ENCODE peak calls at places on chromosomes 5 and 9, in four cellular contexts. H is GM23338, Y is fibroblast of lung, M is left ventricle myocardium inferior. I is an unnamed sample.

GRCh38 chr5:109939109-109939682 is 249.5 kb downstream of the MAN2A1 start:
- DNase-seq in H (no peak), Y (peak; percentile 42), M (no peak), I (no peak)

GRCh38 chr9:130042406-130042930 is 521 bp downstream of the FNBP1 start:
- DNase-seq in H (peak; percentile 67), Y (no peak), M (peak; percentile 26), I (peak; percentile 60)

GRCh38 chr9:89919171-89919681 is 314.4 kb downstream of the GADD45G start:
- DNase-seq in H (peak; percentile 82), Y (no peak), M (peak; percentile 29), I (no peak)

GRCh38 chr9:23638011-23638410 is 188.0 kb downstream of the ELAVL2 start:
- DNase-seq in H (no peak), Y (no peak), M (no peak), I (no peak)

GRCh38 chr5:143051244-143052058 is 281.3 kb downstream of the ARHGAP26 start:
- DNase-seq in H (peak; percentile 59), Y (peak; percentile 97), M (no peak), I (no peak)

GRCh38 chr9:14687042-14687719 is 6.1 kb downstream of the ZDHHC21 start:
- DNase-seq in H (no peak), Y (peak; percentile 92), M (no peak), I (no peak)

GRCh38 chr9:91177661-91178280 is 183.9 kb downstream of the AUH start:
- DNase-seq in H (no peak), Y (peak; percentile 66), M (no peak), I (no peak)

GRCh38 chr5:105230516-105230915 is 1667.9 kb upstream of the NUDT12 start:
- DNase-seq in H (no peak), Y (no peak), M (no peak), I (no peak)

GRCh38 chr5:115873392-115873791 is 31.7 kb downstream of the AP3S1 start:
- DNase-seq in H (no peak), Y (peak; percentile 58), M (no peak), I (no peak)

GRCh38 chr5:146878471-146879172 is at the start of gene PPP2R2B:
- DNase-seq in H (peak; percentile 80), Y (peak; percentile 12), M (peak; percentile 20), I (peak; percentile 53)

GRCh38 chr9:130196643-130197042 is 24.4 kb downstream of the NCS1 start:
- DNase-seq in H (no peak), Y (no peak), M (no peak), I (no peak)

GRCh38 chr5:53480474-53481353 is at the start of gene FST:
- DNase-seq in H (peak; percentile 66), Y (peak; percentile 47), M (peak; percentile 24), I (peak; percentile 44)

GRCh38 chr5:151675956-151676712 is 10.6 kb downstream of the SPARC start:
- DNase-seq in H (peak; percentile 18), Y (no peak), M (no peak), I (no peak)

GRCh38 chr9:5509573-5509972 is 758 bp upstream of the PDCD1LG2 start:
- DNase-seq in H (no peak), Y (peak; percentile 91), M (no peak), I (no peak)

GRCh38 chr5:136047858-136048257 is 19.1 kb downstream of the TGFBI start:
- DNase-seq in H (no peak), Y (no peak), M (no peak), I (peak; percentile 75)

GRCh38 chr5:173240091-173241050 is 5.4 kb upstream of the NKX2-5 start:
- DNase-seq in H (peak; percentile 38), Y (no peak), M (no peak), I (no peak)

GRCh38 chr5:10507575-10508024 is 56.3 kb upstream of the ANKRD33B start:
- DNase-seq in H (no peak), Y (peak; percentile 54), M (no peak), I (no peak)

GRCh38 chr9:128920381-128921058 is at the start of gene PHYHD1:
- DNase-seq in H (no peak), Y (peak; percentile 87), M (peak; percentile 81), I (peak; percentile 76)

GRCh38 chr5:116508835-116509234 is 65.8 kb downstream of the SEMA6A start:
- DNase-seq in H (no peak), Y (no peak), M (no peak), I (no peak)

GRCh38 chr5:142472306-142472951 is 147.6 kb upstream of the SPRY4 start:
- DNase-seq in H (no peak), Y (peak; percentile 66), M (no peak), I (no peak)

GRCh38 chr5:150398432-150399157 is 14.1 kb downstream of the CD74 start:
- DNase-seq in H (peak; percentile 67), Y (no peak), M (no peak), I (peak; percentile 44)

GRCh38 chr5:150400020-150400326 is 12.7 kb downstream of the CD74 start:
- DNase-seq in H (no peak), Y (no peak), M (no peak), I (peak; percentile 32)

GRCh38 chr5:150400327-150401075 is 12.2 kb downstream of the CD74 start:
- DNase-seq in H (no peak), Y (no peak), M (no peak), I (peak; percentile 28)

GRCh38 chr5:150397749-150398431 is 14.8 kb downstream of the CD74 start:
- DNase-seq in H (no peak), Y (no peak), M (no peak), I (no peak)

GRCh38 chr5:150399158-150400019 is 13.3 kb downstream of the CD74 start:
- DNase-seq in H (no peak), Y (no peak), M (no peak), I (peak; percentile 44)
- H3K4me1 ChIP-seq in H (no peaks in the 10 kb centered on the region), Y (peaks cover 11% of the 10 kb centered on the region), M (peaks cover 7% of the 10 kb centered on the region), I (no peaks in the 10 kb centered on the region)

DNA sequence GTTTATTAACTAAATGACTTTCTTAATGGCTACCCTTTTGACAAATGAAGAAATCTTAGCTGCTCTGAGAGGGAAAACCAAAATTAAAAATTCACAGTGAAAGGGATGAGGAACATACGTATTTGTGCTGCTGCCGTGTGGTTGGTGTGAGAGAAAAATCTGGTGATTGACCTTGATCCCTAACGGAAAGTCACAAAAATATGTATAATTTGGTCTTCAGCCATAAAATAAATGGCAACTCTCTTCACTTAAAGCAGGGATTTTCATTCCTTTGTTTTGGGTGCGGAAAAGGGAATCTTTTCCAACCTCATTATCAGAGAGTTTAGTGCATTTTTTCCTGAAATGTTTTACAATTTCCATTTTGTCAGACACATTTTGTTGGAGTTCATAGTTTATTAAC is 40.4 kb downstream of the PAM start:
- DNase-seq in H (no peak), Y (no peak), M (no peak), I (no peak)
- H3K4me1 ChIP-seq in H (peaks cover 72% of the 10 kb centered on the region), Y (no peaks in the 10 kb centered on the region), M (peaks cover 83% of the 10 kb centered on the region), I (peaks cover 30% of the 10 kb centered on the region)

DNA sequence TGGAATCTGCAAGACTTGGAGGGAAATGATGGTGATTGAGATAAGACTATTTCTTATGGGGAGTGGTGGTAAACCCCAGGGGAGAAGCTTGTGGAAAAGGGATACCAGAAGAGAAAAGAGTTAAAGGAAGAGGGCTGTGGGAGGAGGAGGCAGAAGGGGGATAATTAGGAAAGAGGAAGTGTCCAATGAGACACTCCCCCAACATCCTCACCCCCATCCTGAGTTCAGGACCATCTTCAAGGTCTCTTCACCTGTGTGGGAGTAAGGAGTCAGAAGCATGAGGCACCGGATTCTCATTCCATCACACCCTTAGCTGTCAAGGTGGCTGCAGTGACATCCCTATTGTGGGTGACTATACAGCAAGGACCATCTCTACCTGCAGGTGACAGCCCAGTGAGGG is 106.6 kb upstream of the POC5 start:
- DNase-seq in H (no peak), Y (no peak), M (no peak), I (no peak)
- H3K4me1 ChIP-seq in H (no peaks in the 10 kb centered on the region), Y (no peaks in the 10 kb centered on the region), M (no peaks in the 10 kb centered on the region), I (no peaks in the 10 kb centered on the region)

GRCh38 chr9:15729507-15729906 is 176.7 kb downstream of the CCDC171 start:
- DNase-seq in H (no peak), Y (no peak), M (no peak), I (no peak)

GRCh38 chr9:15724006-15724405 is 171.2 kb downstream of the CCDC171 start:
- DNase-seq in H (no peak), Y (peak; percentile 87), M (no peak), I (no peak)

GRCh38 chr9:15720861-15721260 is 168.0 kb downstream of the CCDC171 start:
- DNase-seq in H (no peak), Y (no peak), M (no peak), I (no peak)

GRCh38 chr9:15722888-15723287 is 170.0 kb downstream of the CCDC171 start:
- DNase-seq in H (peak; percentile 28), Y (peak; percentile 62), M (no peak), I (no peak)

GRCh38 chr9:15725953-15726352 is 173.1 kb downstream of the CCDC171 start:
- DNase-seq in H (no peak), Y (no peak), M (no peak), I (no peak)
- H3K4me1 ChIP-seq in H (peaks cover 12% of the 10 kb centered on the region), Y (peaks cover 2% of the 10 kb centered on the region), M (no peaks in the 10 kb centered on the region), I (no peaks in the 10 kb centered on the region)

DNA sequence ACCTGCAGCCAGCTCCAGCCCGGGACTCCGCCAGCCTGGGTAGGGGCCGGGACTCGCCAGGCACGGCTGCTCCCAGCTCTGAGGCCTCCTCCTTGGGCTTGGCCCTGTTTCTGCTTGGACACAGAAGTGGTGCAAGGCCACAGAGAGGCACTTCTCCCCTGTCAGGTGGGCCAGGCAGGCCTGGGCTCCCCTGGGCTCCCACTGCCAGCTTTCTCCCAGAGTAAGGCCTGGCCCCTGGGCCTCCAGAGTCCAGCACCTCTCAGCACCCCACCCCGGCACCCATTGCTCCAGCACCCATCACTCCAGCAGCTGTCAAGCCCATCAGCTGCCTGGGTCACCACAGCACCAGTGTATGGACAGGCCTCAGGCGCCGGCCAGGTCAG is 71.1 kb upstream of the LRRTM2 start:
- DNase-seq in H (no peak), Y (no peak), M (no peak), I (no peak)
- H3K4me1 ChIP-seq in H (no peaks in the 10 kb centered on the region), Y (peaks cover 3% of the 10 kb centered on the region), M (peaks cover 45% of the 10 kb centered on the region), I (peaks cover 19% of the 10 kb centered on the region)

DNA sequence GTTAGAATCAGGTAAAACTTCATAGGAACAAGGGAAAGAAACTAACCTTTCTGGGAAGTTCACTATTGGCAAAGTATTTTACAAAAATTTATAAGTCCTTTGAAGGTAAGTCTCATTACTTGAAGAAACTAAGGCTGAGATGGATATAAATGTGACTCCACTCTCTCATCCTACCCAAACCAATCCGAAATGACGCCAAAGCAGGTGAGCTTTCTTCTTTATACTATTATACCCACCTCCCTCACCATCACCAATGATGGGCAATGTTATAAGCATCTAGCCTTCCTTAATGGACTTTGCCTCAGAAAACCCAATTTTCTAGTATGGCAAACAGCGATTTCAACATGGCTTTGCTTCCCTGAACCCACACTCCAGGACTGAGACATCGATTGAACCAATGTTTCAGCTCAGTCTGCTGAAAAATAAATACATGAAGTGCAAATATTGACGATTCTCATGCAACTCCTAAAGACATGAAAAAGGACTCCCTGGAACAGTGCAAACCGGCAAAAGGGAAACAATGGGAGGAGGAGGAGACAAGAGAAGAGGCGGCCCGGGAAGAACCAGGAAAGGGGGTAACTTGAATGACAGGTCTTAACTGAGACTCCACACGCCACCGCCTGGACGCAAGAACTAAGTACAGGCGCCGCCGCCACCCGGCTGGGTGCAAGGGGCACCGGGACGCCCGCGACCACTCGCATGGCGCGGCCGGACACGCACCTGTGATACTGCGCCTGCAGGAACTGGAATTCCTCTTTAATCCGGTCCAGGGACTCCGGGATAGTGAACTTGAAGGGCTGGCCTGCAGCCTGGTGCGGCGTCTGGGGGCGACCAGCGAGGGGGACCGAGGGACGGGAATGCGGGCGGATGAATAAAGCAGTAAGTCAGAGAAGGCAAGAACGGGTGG is 2.5 kb downstream of the TLE1 start:
- DNase-seq in H (peak; percentile 96), Y (peak; percentile 90), M (peak; percentile 79), I (peak; percentile 84)
- H3K4me1 ChIP-seq in H (peaks cover 45% of the 10 kb centered on the region), Y (peaks cover 9% of the 10 kb centered on the region), M (peaks cover 77% of the 10 kb centered on the region), I (peaks cover 52% of the 10 kb centered on the region)

I was measured in lower lobe of right lung.